ENCODE peak calls at places on chromosomes 1 and 21, in seven cellular contexts. U is HCEC 1CT; B is endodermal cell; M is left colon; H is CD4-positive, alpha-beta T cell; G is activated CD4-positive, alpha-beta T cell treated with anti-CD3 and anti-CD28 coated beads, Interleukin-2, amount 50 U/mL, for 1 hour; A is Panc1. V is an unnamed sample.

GRCh38 chr1:203163891-203164635 is 11.6 kb downstream of the MYBPH start:
- DNase-seq in U (peak), B (no peak), M (no peak), H (no peak), G (no peak), A (no peak), V (no peak)

GRCh38 chr1:9942399-9942938 is 722 bp downstream of the LZIC start:
- DNase-seq in U (peak), B (peak), M (peak), H (no peak), G (no peak), A (peak), V (no peak)

GRCh38 chr1:16391408-16391807 is 24.4 kb downstream of the SZRD1 start:
- DNase-seq in U (no peak), B (no peak), M (no peak), H (no peak), G (no peak), A (no peak), V (no peak)

GRCh38 chr1:151829352-151830046 is 2.1 kb downstream of the RORC start:
- DNase-seq in U (no peak), B (no peak), M (no peak), H (no peak), G (no peak), A (no peak), V (no peak)

GRCh38 chr21:43903451-43904091 is 38.5 kb downstream of the AGPAT3 start:
- DNase-seq in U (no peak), B (no peak), M (peak), H (no peak), G (no peak), A (no peak), V (no peak)

GRCh38 chr1:159141584-159142518 is 29.6 kb upstream of the CADM3 start:
- DNase-seq in U (peak), B (peak), M (no peak), H (no peak), G (no peak), A (no peak), V (no peak)

GRCh38 chr1:201557572-201557958 is 18.6 kb downstream of the NAV1 start:
- DNase-seq in U (no peak), B (no peak), M (no peak), H (no peak), G (no peak), A (no peak), V (no peak)

GRCh38 chr1:194196562-194196961 is 1010.1 kb upstream of the B3GALT2 start:
- DNase-seq in U (no peak), B (no peak), M (no peak), H (no peak), G (no peak), A (no peak), V (no peak)

GRCh38 chr1:36517019-36517387 is 34.3 kb upstream of the CSF3R start:
- DNase-seq in U (no peak), B (no peak), M (no peak), H (no peak), G (no peak), A (no peak), V (no peak)

GRCh38 chr21:45509566-45510465 is 32.4 kb downstream of the SLC19A1 start:
- DNase-seq in U (no peak), B (peak), M (no peak), H (no peak), G (no peak), A (no peak), V (peak)

GRCh38 chr1:78184460-78185072 is 138.8 kb downstream of the GIPC2 start:
- DNase-seq in U (no peak), B (no peak), M (no peak), H (no peak), G (no peak), A (no peak), V (no peak)

GRCh38 chr1:103457856-103458255 is 67.6 kb upstream of the RNPC3 start:
- DNase-seq in U (no peak), B (peak), M (no peak), H (no peak), G (no peak), A (no peak), V (no peak)

GRCh38 chr1:57362480-57362879 is 61.4 kb downstream of the DAB1 start:
- DNase-seq in U (no peak), B (no peak), M (no peak), H (no peak), G (no peak), A (no peak), V (no peak)

GRCh38 chr1:218664385-218665170 is 319.4 kb downstream of the TGFB2 start:
- DNase-seq in U (peak), B (no peak), M (no peak), H (no peak), G (no peak), A (no peak), V (no peak)